ENCODE peak calls at places on chromosomes 1 and 21, in ten cellular contexts. X is A549, K is GM20000, A is HepG2, S is HFF-Myc, J is HCT116, B is thoracic aorta, I is endothelial cell, O is heart left ventricle, T is cardiac fibroblast. L is an unnamed sample.

GRCh38 chr1:121587777-121588176 is 403.0 kb downstream of the SRGAP2C start:
- DNase-seq in X (no peak), K (no peak), A (no peak), S (no peak), J (no peak), B (no peak), I (no peak), O (no peak), T (peak), L (no peak)

GRCh38 chr21:22806278-22806677 is 1808.1 kb downstream of the NCAM2 start:
- DNase-seq in X (no peak), K (no peak), A (no peak), S (no peak), J (no peak), B (no peak), I (no peak), O (no peak), T (no peak), L (no peak)

GRCh38 chr1:204128464-204128963 is 23.3 kb downstream of the ETNK2 start:
- DNase-seq in X (no peak), K (peak), A (no peak), S (no peak), J (no peak), B (no peak), I (no peak), O (peak), T (no peak), L (no peak)

GRCh38 chr1:76185207-76185606 is 110.7 kb downstream of the ST6GALNAC3 start:
- DNase-seq in X (no peak), K (no peak), A (no peak), S (peak), J (no peak), B (no peak), I (no peak), O (no peak), T (no peak), L (no peak)

GRCh38 chr1:117659565-117660264 is 53.9 kb downstream of the TENT5C start:
- DNase-seq in X (no peak), K (no peak), A (no peak), S (no peak), J (no peak), B (no peak), I (no peak), O (no peak), T (no peak), L (no peak)

GRCh38 chr1:230794431-230794830 is 47.2 kb downstream of the CAPN9 start:
- DNase-seq in X (no peak), K (no peak), A (no peak), S (no peak), J (no peak), B (no peak), I (no peak), O (no peak), T (peak), L (no peak)

GRCh38 chr21:42315296-42315891 is at the start of gene TFF3:
- DNase-seq in X (peak), K (no peak), A (peak), S (no peak), J (no peak), B (no peak), I (no peak), O (no peak), T (no peak), L (no peak)

GRCh38 chr1:94737124-94737998 is 82.8 kb upstream of the SLC44A3 start:
- DNase-seq in X (no peak), K (no peak), A (no peak), S (no peak), J (no peak), B (no peak), I (no peak), O (no peak), T (peak), L (no peak)

GRCh38 chr1:48793863-48794262 is 17.2 kb upstream of the BEND5 start:
- DNase-seq in X (no peak), K (peak), A (no peak), S (no peak), J (no peak), B (no peak), I (no peak), O (no peak), T (no peak), L (peak)

GRCh38 chr1:41108696-41109284 is 87.3 kb upstream of the SLFNL1 start:
- DNase-seq in X (peak), K (no peak), A (no peak), S (no peak), J (no peak), B (no peak), I (no peak), O (no peak), T (peak), L (no peak)

GRCh38 chr1:10877894-10878293 is 81.4 kb upstream of the CASZ1 start:
- DNase-seq in X (no peak), K (no peak), A (no peak), S (no peak), J (no peak), B (no peak), I (no peak), O (no peak), T (no peak), L (no peak)

GRCh38 chr1:61082336-61083013 is at the start of gene NFIA:
- DNase-seq in X (peak), K (peak), A (peak), S (no peak), J (peak), B (no peak), I (no peak), O (peak), T (peak), L (peak)

GRCh38 chr1:114061431-114061830 is 82.2 kb downstream of the OLFML3 start:
- DNase-seq in X (no peak), K (no peak), A (no peak), S (no peak), J (no peak), B (no peak), I (no peak), O (no peak), T (no peak), L (no peak)

GRCh38 chr21:46037338-46038325 is 56.1 kb downstream of the COL6A1 start:
- DNase-seq in X (no peak), K (no peak), A (no peak), S (no peak), J (no peak), B (no peak), I (no peak), O (no peak), T (no peak), L (peak)

GRCh38 chr21:36474591-36474990 is 5.3 kb downstream of the CLDN14 start:
- DNase-seq in X (no peak), K (no peak), A (no peak), S (no peak), J (no peak), B (no peak), I (no peak), O (no peak), T (no peak), L (no peak)

GRCh38 chr1:179090522-179090921 is 8.7 kb downstream of the TOR3A start:
- DNase-seq in X (no peak), K (no peak), A (no peak), S (no peak), J (no peak), B (no peak), I (no peak), O (no peak), T (no peak), L (no peak)

GRCh38 chr1:54624466-54625464 is 1.4 kb upstream of the FAM151A start:
- DNase-seq in X (no peak), K (no peak), A (no peak), S (no peak), J (no peak), B (no peak), I (no peak), O (no peak), T (no peak), L (peak)

DNA sequence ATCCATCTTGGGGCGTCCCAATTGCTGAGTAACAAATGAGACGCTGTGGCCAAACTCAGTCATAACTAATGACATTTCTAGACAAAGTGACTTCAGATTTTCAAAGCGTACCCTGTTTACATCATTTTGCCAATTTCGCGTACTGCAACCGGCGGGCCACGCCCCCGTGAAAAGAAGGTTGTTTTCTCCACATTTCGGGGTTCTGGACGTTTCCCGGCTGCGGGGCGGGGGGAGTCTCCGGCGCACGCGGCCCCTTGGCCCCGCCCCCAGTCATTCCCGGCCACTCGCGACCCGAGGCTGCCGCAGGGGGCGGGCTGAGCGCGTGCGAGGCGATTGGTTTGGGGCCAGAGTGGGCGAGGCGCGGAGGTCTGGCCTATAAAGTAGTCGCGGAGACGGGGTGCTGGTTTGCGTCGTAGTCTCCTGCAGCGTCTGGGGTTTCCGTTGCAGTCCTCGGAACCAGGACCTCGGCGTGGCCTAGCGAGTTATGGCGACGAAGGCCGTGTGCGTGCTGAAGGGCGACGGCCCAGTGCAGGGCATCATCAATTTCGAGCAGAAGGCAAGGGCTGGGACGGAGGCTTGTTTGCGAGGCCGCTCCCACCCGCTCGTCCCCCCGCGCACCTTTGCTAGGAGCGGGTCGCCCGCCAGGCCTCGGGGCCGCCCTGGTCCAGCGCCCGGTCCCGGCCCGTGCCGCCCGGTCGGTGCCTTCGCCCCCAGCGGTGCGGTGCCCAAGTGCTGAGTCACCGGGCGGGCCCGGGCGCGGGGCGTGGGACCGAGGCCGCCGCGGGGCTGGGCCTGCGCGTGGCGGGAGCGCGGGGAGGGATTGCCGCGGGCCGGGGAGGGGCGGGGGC is at the start of gene SOD1:
- DNase-seq in X (peak), K (peak), A (peak), S (peak), J (peak), B (peak), I (peak), O (peak), T (peak), L (peak)
- TF ChIP-seq CTCF in X (no peak), K (no peak), A (peak), S (no peak), J (no peak), B (no peak), I (no peak), O (peak), T (no peak), L (no peak)

GRCh38 chr1:207259391-207259790 is 62.1 kb upstream of the CD55 start:
- DNase-seq in X (peak), K (no peak), A (peak), S (peak), J (peak), B (no peak), I (peak), O (no peak), T (peak), L (no peak)
- TF ChIP-seq CTCF in X (no peak), K (no peak), A (peak), S (peak), J (peak), B (peak), I (peak), O (peak), T (peak), L (no peak)

GRCh38 chr1:68046423-68046822 is 4.0 kb downstream of the DIRAS3 start:
- DNase-seq in X (no peak), K (no peak), A (no peak), S (no peak), J (no peak), B (no peak), I (no peak), O (no peak), T (no peak), L (no peak)
- TF ChIP-seq CTCF in X (no peak), K (no peak), A (no peak), S (no peak), J (no peak), B (no peak), I (no peak), O (no peak), T (no peak), L (no peak)

GRCh38 chr21:37546299-37546908 is 179.8 kb downstream of the DYRK1A start:
- DNase-seq in X (no peak), K (no peak), A (no peak), S (no peak), J (no peak), B (no peak), I (no peak), O (no peak), T (no peak), L (no peak)
- TF ChIP-seq CTCF in X (no peak), K (no peak), A (no peak), S (no peak), J (no peak), B (no peak), I (no peak), O (no peak), T (no peak), L (no peak)

DNA sequence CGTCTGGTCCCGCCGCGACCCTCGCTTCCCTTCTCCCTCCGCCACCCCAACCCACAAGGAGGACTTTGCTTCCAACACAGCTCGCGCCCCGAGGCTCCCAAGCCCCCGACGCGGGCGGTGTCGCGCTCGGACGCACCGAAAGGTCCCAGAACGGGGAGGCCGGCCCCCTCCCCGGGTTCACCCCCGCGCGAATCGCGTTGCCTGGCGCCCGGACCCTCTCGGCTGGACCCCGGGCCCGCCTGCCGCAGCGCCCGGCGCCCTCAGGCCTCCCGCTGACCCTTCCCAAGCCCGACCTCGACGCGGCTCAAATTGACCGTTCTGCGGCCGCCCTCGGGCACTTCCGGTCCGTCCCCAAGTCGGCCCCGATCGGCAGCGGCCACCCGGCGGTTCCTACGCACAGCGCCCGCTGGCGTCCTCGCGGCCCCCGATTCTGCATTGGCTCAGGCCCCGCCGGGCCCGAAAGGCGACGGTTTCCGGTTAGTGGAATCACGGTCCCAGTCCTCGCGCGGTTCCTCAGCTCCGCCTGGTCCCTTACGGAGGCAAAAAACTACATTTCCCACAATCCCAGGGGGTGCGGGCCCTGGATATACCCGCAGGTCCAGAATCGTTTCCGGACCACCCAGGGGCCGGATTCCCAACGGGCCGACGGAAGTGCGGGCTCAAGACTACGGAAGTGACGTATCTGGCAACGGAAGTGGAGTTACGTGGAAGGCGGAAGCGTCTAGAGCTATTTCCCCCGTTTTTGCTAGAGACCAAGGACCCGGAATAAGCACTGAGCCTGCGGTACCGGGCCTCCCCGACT is at the start of gene AURKAIP1:
- DNase-seq in X (peak), K (peak), A (peak), S (peak), J (peak), B (peak), I (peak), O (peak), T (peak), L (peak)
- TF ChIP-seq CTCF in X (no peak), K (peak), A (peak), S (peak), J (no peak), B (peak), I (no peak), O (peak), T (no peak), L (peak)

GRCh38 chr1:921011-921837 is 2.5 kb upstream of the SAMD11 start:
- DNase-seq in X (peak), K (no peak), A (peak), S (no peak), J (peak), B (no peak), I (peak), O (peak), T (peak), L (no peak)
- TF ChIP-seq CTCF in X (peak), K (no peak), A (peak), S (peak), J (no peak), B (peak), I (no peak), O (peak), T (peak), L (no peak)

GRCh38 chr1:87684194-87684593 is 355.5 kb downstream of the LMO4 start:
- DNase-seq in X (no peak), K (no peak), A (no peak), S (no peak), J (no peak), B (no peak), I (no peak), O (no peak), T (peak), L (no peak)

GRCh38 chr1:87683557-87683956 is 354.9 kb downstream of the LMO4 start:
- DNase-seq in X (no peak), K (no peak), A (no peak), S (no peak), J (no peak), B (no peak), I (no peak), O (no peak), T (no peak), L (no peak)

GRCh38 chr1:87684786-87685185 is 356.1 kb downstream of the LMO4 start:
- DNase-seq in X (no peak), K (no peak), A (no peak), S (no peak), J (no peak), B (no peak), I (no peak), O (no peak), T (peak), L (no peak)

GRCh38 chr1:87685366-87686136 is 356.9 kb downstream of the LMO4 start:
- DNase-seq in X (no peak), K (no peak), A (no peak), S (no peak), J (no peak), B (no peak), I (no peak), O (no peak), T (peak), L (no peak)

DNA sequence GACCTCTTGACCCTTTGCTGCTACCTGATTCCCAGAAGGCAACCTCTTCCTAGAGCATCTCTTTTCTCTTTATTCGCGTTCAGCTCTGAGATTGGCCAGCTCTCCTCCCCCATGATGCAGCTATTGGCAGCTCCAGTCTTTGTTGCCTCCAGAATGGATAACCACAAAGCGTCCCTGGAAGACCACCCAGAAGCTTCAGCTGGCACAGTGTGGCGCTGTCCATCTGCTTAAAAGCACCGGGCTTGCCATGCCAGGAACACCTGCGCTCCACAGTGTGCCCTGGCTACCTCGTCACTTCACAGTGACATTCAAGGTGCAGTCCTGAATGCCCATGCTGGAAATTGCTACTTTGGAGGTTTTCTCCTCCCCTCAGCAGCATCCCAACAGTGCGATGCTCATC is 353.9 kb downstream of the LMO4 start:
- DNase-seq in X (no peak), K (no peak), A (no peak), S (no peak), J (no peak), B (no peak), I (no peak), O (no peak), T (no peak), L (no peak)
- TF ChIP-seq CTCF in X (no peak), K (no peak), A (peak), S (no peak), J (no peak), B (no peak), I (no peak), O (no peak), T (no peak), L (no peak)

GRCh38 chr1:102970496-102971078 is 137.7 kb downstream of the COL11A1 start:
- DNase-seq in X (peak), K (peak), A (peak), S (peak), J (peak), B (no peak), I (peak), O (no peak), T (peak), L (peak)
- TF ChIP-seq CTCF in X (peak), K (peak), A (peak), S (peak), J (peak), B (peak), I (peak), O (peak), T (peak), L (peak)

GRCh38 chr1:98075626-98076025 is 154.8 kb upstream of the DPYD start:
- DNase-seq in X (no peak), K (no peak), A (no peak), S (no peak), J (no peak), B (no peak), I (no peak), O (no peak), T (no peak), L (no peak)
- TF ChIP-seq CTCF in X (no peak), K (no peak), A (no peak), S (no peak), J (no peak), B (no peak), I (no peak), O (no peak), T (no peak), L (no peak)

GRCh38 chr1:19179597-19180271 is 30.3 kb downstream of the UBR4 start:
- DNase-seq in X (peak), K (no peak), A (peak), S (no peak), J (peak), B (no peak), I (peak), O (no peak), T (peak), L (no peak)
- TF ChIP-seq CTCF in X (no peak), K (no peak), A (peak), S (peak), J (peak), B (no peak), I (peak), O (peak), T (peak), L (peak)